ENCODE peak calls at places on chromosomes 5 and 9, in ten cellular contexts. One of them, this sample, is unnamed.

GRCh38 chr9:133656211-133657119 is 20.3 kb downstream of the DBH start:
- DNase-seq in upper lobe of right lung: no peak
- DNase-seq in IMR-90: no peak
- DNase-seq in Calu3: no peak
- DNase-seq in WERI-Rb-1: no peak
- DNase-seq in brain microvascular endothelial cell: no peak
- DNase-seq in fibroblast of lung: no peak
- DNase-seq in GM12865: peak
- DNase-seq in heart right ventricle: no peak
- DNase-seq in hepatocyte: no peak
- DNase-seq in this sample: no peak

GRCh38 chr5:141547488-141547887 is 58.6 kb downstream of the PCDHGC5 start:
- DNase-seq in upper lobe of right lung: no peak
- DNase-seq in IMR-90: peak
- DNase-seq in Calu3: no peak
- DNase-seq in WERI-Rb-1: no peak
- DNase-seq in brain microvascular endothelial cell: no peak
- DNase-seq in fibroblast of lung: peak
- DNase-seq in GM12865: no peak
- DNase-seq in heart right ventricle: no peak
- DNase-seq in hepatocyte: no peak
- DNase-seq in this sample: no peak

GRCh38 chr9:131001990-131002389 is 7.0 kb upstream of the LAMC3 start:
- DNase-seq in upper lobe of right lung: no peak
- DNase-seq in IMR-90: no peak
- DNase-seq in Calu3: no peak
- DNase-seq in WERI-Rb-1: no peak
- DNase-seq in brain microvascular endothelial cell: no peak
- DNase-seq in fibroblast of lung: no peak
- DNase-seq in GM12865: no peak
- DNase-seq in heart right ventricle: no peak
- DNase-seq in hepatocyte: no peak
- DNase-seq in this sample: no peak

GRCh38 chr5:170151105-170151831 is 45.6 kb downstream of the FOXI1 start:
- DNase-seq in upper lobe of right lung: peak
- DNase-seq in IMR-90: peak
- DNase-seq in Calu3: peak
- DNase-seq in WERI-Rb-1: no peak
- DNase-seq in brain microvascular endothelial cell: peak
- DNase-seq in fibroblast of lung: peak
- DNase-seq in GM12865: peak
- DNase-seq in heart right ventricle: peak
- DNase-seq in hepatocyte: peak
- DNase-seq in this sample: peak

GRCh38 chr9:130288926-130289705 is 23.6 kb downstream of the HMCN2 start:
- DNase-seq in upper lobe of right lung: peak
- DNase-seq in IMR-90: no peak
- DNase-seq in Calu3: no peak
- DNase-seq in WERI-Rb-1: peak
- DNase-seq in brain microvascular endothelial cell: no peak
- DNase-seq in fibroblast of lung: no peak
- DNase-seq in GM12865: no peak
- DNase-seq in heart right ventricle: no peak
- DNase-seq in hepatocyte: no peak
- DNase-seq in this sample: no peak

GRCh38 chr5:132456553-132457361 is 33.8 kb downstream of the IRF1 start:
- DNase-seq in upper lobe of right lung: peak
- DNase-seq in IMR-90: no peak
- DNase-seq in Calu3: no peak
- DNase-seq in WERI-Rb-1: no peak
- DNase-seq in brain microvascular endothelial cell: no peak
- DNase-seq in fibroblast of lung: peak
- DNase-seq in GM12865: peak
- DNase-seq in heart right ventricle: peak
- DNase-seq in hepatocyte: no peak
- DNase-seq in this sample: no peak

GRCh38 chr9:32500768-32501167 is 25.2 kb downstream of the RIGI start:
- DNase-seq in upper lobe of right lung: no peak
- DNase-seq in IMR-90: peak
- DNase-seq in Calu3: no peak
- DNase-seq in WERI-Rb-1: no peak
- DNase-seq in brain microvascular endothelial cell: peak
- DNase-seq in fibroblast of lung: peak
- DNase-seq in GM12865: no peak
- DNase-seq in heart right ventricle: no peak
- DNase-seq in hepatocyte: no peak
- DNase-seq in this sample: no peak

GRCh38 chr9:89695441-89695891 is 90.7 kb downstream of the GADD45G start:
- DNase-seq in upper lobe of right lung: peak
- DNase-seq in IMR-90: no peak
- DNase-seq in Calu3: no peak
- DNase-seq in WERI-Rb-1: peak
- DNase-seq in brain microvascular endothelial cell: no peak
- DNase-seq in fibroblast of lung: no peak
- DNase-seq in GM12865: no peak
- DNase-seq in heart right ventricle: no peak
- DNase-seq in hepatocyte: no peak
- DNase-seq in this sample: no peak

GRCh38 chr9:124828679-124829669 is 24.3 kb upstream of the WDR38 start:
- DNase-seq in upper lobe of right lung: no peak
- DNase-seq in IMR-90: no peak
- DNase-seq in Calu3: no peak
- DNase-seq in WERI-Rb-1: no peak
- DNase-seq in brain microvascular endothelial cell: no peak
- DNase-seq in fibroblast of lung: no peak
- DNase-seq in GM12865: no peak
- DNase-seq in heart right ventricle: no peak
- DNase-seq in hepatocyte: no peak
- DNase-seq in this sample: no peak

GRCh38 chr5:155052532-155052931 is 39.0 kb downstream of the KIF4B start:
- DNase-seq in upper lobe of right lung: no peak
- DNase-seq in IMR-90: no peak
- DNase-seq in Calu3: no peak
- DNase-seq in WERI-Rb-1: no peak
- DNase-seq in brain microvascular endothelial cell: no peak
- DNase-seq in fibroblast of lung: no peak
- DNase-seq in GM12865: peak
- DNase-seq in heart right ventricle: no peak
- DNase-seq in hepatocyte: peak
- DNase-seq in this sample: no peak

GRCh38 chr9:17807670-17808282 is 228.9 kb downstream of the SH3GL2 start:
- DNase-seq in upper lobe of right lung: no peak
- DNase-seq in IMR-90: no peak
- DNase-seq in Calu3: no peak
- DNase-seq in WERI-Rb-1: no peak
- DNase-seq in brain microvascular endothelial cell: no peak
- DNase-seq in fibroblast of lung: no peak
- DNase-seq in GM12865: no peak
- DNase-seq in heart right ventricle: no peak
- DNase-seq in hepatocyte: peak
- DNase-seq in this sample: no peak

GRCh38 chr5:170939178-170939577 is 77.4 kb downstream of the RANBP17 start:
- DNase-seq in upper lobe of right lung: no peak
- DNase-seq in IMR-90: no peak
- DNase-seq in Calu3: no peak
- DNase-seq in WERI-Rb-1: no peak
- DNase-seq in brain microvascular endothelial cell: no peak
- DNase-seq in fibroblast of lung: no peak
- DNase-seq in GM12865: no peak
- DNase-seq in heart right ventricle: no peak
- DNase-seq in hepatocyte: no peak
- DNase-seq in this sample: no peak

DNA sequence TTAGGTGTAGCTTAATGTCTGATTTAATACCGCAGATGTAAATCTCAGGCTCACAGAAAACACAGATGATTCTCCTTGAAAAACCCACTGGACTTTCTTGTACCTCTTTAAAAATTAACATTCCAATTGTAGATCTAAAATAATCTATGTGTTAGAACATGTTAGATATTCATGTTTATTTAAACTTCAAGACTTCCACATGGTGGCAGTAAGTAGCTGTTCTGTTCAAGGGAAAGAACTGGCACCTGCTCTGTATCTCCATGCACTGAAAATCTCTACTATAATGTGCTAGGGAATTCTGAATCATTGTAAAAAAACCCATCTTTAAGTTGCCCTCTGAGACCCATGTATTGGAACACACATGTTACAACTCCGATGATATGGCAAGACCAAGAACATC is 366.9 kb downstream of the DMRTA1 start:
- DNase-seq in upper lobe of right lung: no peak
- DNase-seq in IMR-90: peak
- DNase-seq in Calu3: no peak
- DNase-seq in WERI-Rb-1: peak
- DNase-seq in brain microvascular endothelial cell: no peak
- DNase-seq in fibroblast of lung: peak
- DNase-seq in GM12865: peak
- DNase-seq in heart right ventricle: no peak
- DNase-seq in hepatocyte: peak
- DNase-seq in this sample: peak
- TF ChIP-seq CTCF in upper lobe of right lung: no peak
- TF ChIP-seq CTCF in IMR-90: peak
- TF ChIP-seq CTCF in Calu3: no peak
- TF ChIP-seq CTCF in WERI-Rb-1: peak
- TF ChIP-seq CTCF in brain microvascular endothelial cell: peak
- TF ChIP-seq CTCF in fibroblast of lung: no peak
- TF ChIP-seq CTCF in GM12865: peak
- TF ChIP-seq CTCF in heart right ventricle: no peak
- TF ChIP-seq CTCF in hepatocyte: peak
- TF ChIP-seq CTCF in this sample: peak

GRCh38 chr5:167582263-167582662 is 709.2 kb upstream of the WWC1 start:
- DNase-seq in upper lobe of right lung: no peak
- DNase-seq in IMR-90: peak
- DNase-seq in Calu3: no peak
- DNase-seq in WERI-Rb-1: no peak
- DNase-seq in brain microvascular endothelial cell: no peak
- DNase-seq in fibroblast of lung: no peak
- DNase-seq in GM12865: no peak
- DNase-seq in heart right ventricle: no peak
- DNase-seq in hepatocyte: no peak
- DNase-seq in this sample: no peak
- TF ChIP-seq CTCF in upper lobe of right lung: no peak
- TF ChIP-seq CTCF in IMR-90: peak
- TF ChIP-seq CTCF in Calu3: no peak
- TF ChIP-seq CTCF in WERI-Rb-1: no peak
- TF ChIP-seq CTCF in brain microvascular endothelial cell: no peak
- TF ChIP-seq CTCF in fibroblast of lung: no peak
- TF ChIP-seq CTCF in GM12865: no peak
- TF ChIP-seq CTCF in heart right ventricle: no peak
- TF ChIP-seq CTCF in hepatocyte: peak
- TF ChIP-seq CTCF in this sample: peak

GRCh38 chr5:129097498-129098296 is 3.1 kb downstream of the ISOC1 start:
- DNase-seq in upper lobe of right lung: no peak
- DNase-seq in IMR-90: no peak
- DNase-seq in Calu3: no peak
- DNase-seq in WERI-Rb-1: no peak
- DNase-seq in brain microvascular endothelial cell: no peak
- DNase-seq in fibroblast of lung: no peak
- DNase-seq in GM12865: no peak
- DNase-seq in heart right ventricle: no peak
- DNase-seq in hepatocyte: no peak
- DNase-seq in this sample: no peak

GRCh38 chr5:129098488-129099183 is 4.1 kb downstream of the ISOC1 start:
- DNase-seq in upper lobe of right lung: no peak
- DNase-seq in IMR-90: no peak
- DNase-seq in Calu3: no peak
- DNase-seq in WERI-Rb-1: no peak
- DNase-seq in brain microvascular endothelial cell: no peak
- DNase-seq in fibroblast of lung: no peak
- DNase-seq in GM12865: no peak
- DNase-seq in heart right ventricle: no peak
- DNase-seq in hepatocyte: no peak
- DNase-seq in this sample: no peak

GRCh38 chr5:129094087-129094923 is at the start of gene ISOC1:
- DNase-seq in upper lobe of right lung: peak
- DNase-seq in IMR-90: peak
- DNase-seq in Calu3: peak
- DNase-seq in WERI-Rb-1: peak
- DNase-seq in brain microvascular endothelial cell: peak
- DNase-seq in fibroblast of lung: peak
- DNase-seq in GM12865: peak
- DNase-seq in heart right ventricle: peak
- DNase-seq in hepatocyte: peak
- DNase-seq in this sample: peak

GRCh38 chr5:129096382-129096991 is 1.9 kb downstream of the ISOC1 start:
- DNase-seq in upper lobe of right lung: no peak
- DNase-seq in IMR-90: no peak
- DNase-seq in Calu3: no peak
- DNase-seq in WERI-Rb-1: no peak
- DNase-seq in brain microvascular endothelial cell: no peak
- DNase-seq in fibroblast of lung: no peak
- DNase-seq in GM12865: no peak
- DNase-seq in heart right ventricle: no peak
- DNase-seq in hepatocyte: no peak
- DNase-seq in this sample: no peak

DNA sequence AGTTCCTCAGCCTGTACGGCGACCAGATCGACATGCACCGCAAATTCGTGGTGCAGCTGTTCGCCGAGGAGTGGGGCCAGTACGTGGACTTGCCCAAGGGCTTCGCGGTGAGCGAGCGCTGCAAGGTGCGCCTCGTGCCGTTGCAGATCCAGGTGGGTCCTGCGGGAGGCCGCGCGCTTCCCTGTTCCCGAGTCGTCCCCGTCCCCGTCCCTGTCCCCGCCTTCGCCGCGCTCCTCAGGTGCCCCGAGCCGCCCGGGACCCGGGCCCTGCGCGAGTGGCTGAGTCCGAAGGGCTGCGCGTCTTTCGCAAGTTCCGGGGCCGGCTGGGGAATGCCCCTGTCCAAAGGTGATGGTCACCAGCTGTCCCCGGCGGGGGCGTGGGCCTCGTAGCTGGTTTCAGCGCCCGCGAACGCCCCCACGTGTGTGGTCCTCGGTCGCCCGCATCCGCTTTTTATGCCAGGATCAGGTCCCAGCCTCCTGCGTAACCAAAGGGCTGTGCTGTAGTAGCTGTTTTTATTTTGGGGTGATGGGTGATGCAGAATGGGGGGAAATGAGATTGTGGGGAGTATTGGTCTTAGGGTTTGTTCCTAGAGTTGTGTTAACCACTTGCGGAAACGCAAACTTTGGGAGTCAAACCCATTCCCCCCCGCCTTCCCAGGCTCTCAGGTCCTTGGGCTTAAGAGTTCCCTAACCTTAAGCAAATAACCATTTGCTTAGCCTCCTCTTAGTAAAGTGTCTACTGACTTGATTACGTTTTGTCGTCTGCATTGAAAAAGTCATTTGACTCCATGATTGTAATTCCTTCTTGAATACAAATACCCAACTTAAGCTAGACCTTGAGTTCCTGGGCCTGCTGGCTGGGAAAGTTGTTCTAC is 612 bp downstream of the ISOC1 start:
- DNase-seq in upper lobe of right lung: peak
- DNase-seq in IMR-90: peak
- DNase-seq in Calu3: peak
- DNase-seq in WERI-Rb-1: peak
- DNase-seq in brain microvascular endothelial cell: peak
- DNase-seq in fibroblast of lung: peak
- DNase-seq in GM12865: peak
- DNase-seq in heart right ventricle: peak
- DNase-seq in hepatocyte: peak
- DNase-seq in this sample: no peak
- TF ChIP-seq CTCF in upper lobe of right lung: peak
- TF ChIP-seq CTCF in IMR-90: peak
- TF ChIP-seq CTCF in Calu3: no peak
- TF ChIP-seq CTCF in WERI-Rb-1: peak
- TF ChIP-seq CTCF in brain microvascular endothelial cell: no peak
- TF ChIP-seq CTCF in fibroblast of lung: no peak
- TF ChIP-seq CTCF in GM12865: no peak
- TF ChIP-seq CTCF in heart right ventricle: no peak
- TF ChIP-seq CTCF in hepatocyte: peak
- TF ChIP-seq CTCF in this sample: no peak

GRCh38 chr5:173689713-173690360 is 73.4 kb upstream of the BOD1 start:
- DNase-seq in upper lobe of right lung: no peak
- DNase-seq in IMR-90: no peak
- DNase-seq in Calu3: peak
- DNase-seq in WERI-Rb-1: no peak
- DNase-seq in brain microvascular endothelial cell: no peak
- DNase-seq in fibroblast of lung: no peak
- DNase-seq in GM12865: peak
- DNase-seq in heart right ventricle: peak
- DNase-seq in hepatocyte: no peak
- DNase-seq in this sample: no peak
- TF ChIP-seq CTCF in upper lobe of right lung: no peak
- TF ChIP-seq CTCF in IMR-90: no peak
- TF ChIP-seq CTCF in Calu3: no peak
- TF ChIP-seq CTCF in WERI-Rb-1: no peak
- TF ChIP-seq CTCF in brain microvascular endothelial cell: no peak
- TF ChIP-seq CTCF in fibroblast of lung: no peak
- TF ChIP-seq CTCF in GM12865: peak
- TF ChIP-seq CTCF in heart right ventricle: no peak
- TF ChIP-seq CTCF in hepatocyte: no peak
- TF ChIP-seq CTCF in this sample: no peak